ENCODE peak calls at places on chromosomes 4 and X, in ten cellular contexts. One of them, this sample, is unnamed.

GRCh38 chr4:101279377-101279871 is 67.9 kb downstream of the PPP3CA start:
- DNase-seq in cardiac fibroblast: peak
- DNase-seq in adrenal gland: peak
- DNase-seq in dorsolateral prefrontal cortex: peak
- DNase-seq in Peyer's patch: no peak
- DNase-seq in mesothelial cell of epicardium: no peak
- DNase-seq in CD8-positive, alpha-beta T cell: no peak
- DNase-seq in kidney epithelial cell: no peak
- DNase-seq in fibroblast of the aortic adventitia: peak
- DNase-seq in tibial artery: peak
- DNase-seq in this sample: no peak

GRCh38 chr4:186300659-186301377 is 34.8 kb downstream of the F11 start:
- DNase-seq in adrenal gland: no peak
- DNase-seq in tibial artery: no peak
- DNase-seq in cardiac fibroblast: no peak
- DNase-seq in fibroblast of the aortic adventitia: no peak
- DNase-seq in kidney epithelial cell: no peak
- DNase-seq in Peyer's patch: no peak
- DNase-seq in mesothelial cell of epicardium: no peak
- DNase-seq in dorsolateral prefrontal cortex: no peak
- DNase-seq in CD8-positive, alpha-beta T cell: no peak
- DNase-seq in this sample: no peak

GRCh38 chrX:19776753-19777152 is 110.6 kb downstream of the SH3KBP1 start:
- DNase-seq in dorsolateral prefrontal cortex: no peak
- DNase-seq in CD8-positive, alpha-beta T cell: no peak
- DNase-seq in Peyer's patch: peak
- DNase-seq in fibroblast of the aortic adventitia: no peak
- DNase-seq in tibial artery: no peak
- DNase-seq in adrenal gland: no peak
- DNase-seq in kidney epithelial cell: no peak
- DNase-seq in mesothelial cell of epicardium: no peak
- DNase-seq in cardiac fibroblast: no peak
- DNase-seq in this sample: no peak

GRCh38 chr4:108396900-108397299 is 223.5 kb upstream of the RPL34 start:
- DNase-seq in Peyer's patch: no peak
- DNase-seq in tibial artery: no peak
- DNase-seq in CD8-positive, alpha-beta T cell: no peak
- DNase-seq in dorsolateral prefrontal cortex: no peak
- DNase-seq in cardiac fibroblast: no peak
- DNase-seq in kidney epithelial cell: no peak
- DNase-seq in fibroblast of the aortic adventitia: no peak
- DNase-seq in mesothelial cell of epicardium: no peak
- DNase-seq in adrenal gland: no peak
- DNase-seq in this sample: no peak

GRCh38 chr4:71732066-71732465 is 51.8 kb downstream of the GC start:
- DNase-seq in adrenal gland: no peak
- DNase-seq in kidney epithelial cell: peak
- DNase-seq in mesothelial cell of epicardium: no peak
- DNase-seq in dorsolateral prefrontal cortex: no peak
- DNase-seq in Peyer's patch: no peak
- DNase-seq in fibroblast of the aortic adventitia: no peak
- DNase-seq in cardiac fibroblast: no peak
- DNase-seq in tibial artery: no peak
- DNase-seq in CD8-positive, alpha-beta T cell: no peak
- DNase-seq in this sample: no peak

GRCh38 chrX:25646156-25646555 is 492.0 kb upstream of the MAGEB18 start:
- DNase-seq in kidney epithelial cell: no peak
- DNase-seq in adrenal gland: no peak
- DNase-seq in CD8-positive, alpha-beta T cell: no peak
- DNase-seq in cardiac fibroblast: no peak
- DNase-seq in Peyer's patch: no peak
- DNase-seq in mesothelial cell of epicardium: no peak
- DNase-seq in dorsolateral prefrontal cortex: no peak
- DNase-seq in tibial artery: no peak
- DNase-seq in fibroblast of the aortic adventitia: no peak
- DNase-seq in this sample: no peak

GRCh38 chr4:110208419-110208818 is 10.0 kb upstream of the ELOVL6 start:
- DNase-seq in mesothelial cell of epicardium: no peak
- DNase-seq in adrenal gland: no peak
- DNase-seq in cardiac fibroblast: no peak
- DNase-seq in Peyer's patch: no peak
- DNase-seq in tibial artery: no peak
- DNase-seq in CD8-positive, alpha-beta T cell: no peak
- DNase-seq in dorsolateral prefrontal cortex: no peak
- DNase-seq in kidney epithelial cell: no peak
- DNase-seq in fibroblast of the aortic adventitia: no peak
- DNase-seq in this sample: no peak

GRCh38 chr4:24743931-24744330 is 51.4 kb upstream of the SOD3 start:
- DNase-seq in cardiac fibroblast: no peak
- DNase-seq in mesothelial cell of epicardium: no peak
- DNase-seq in kidney epithelial cell: no peak
- DNase-seq in tibial artery: no peak
- DNase-seq in CD8-positive, alpha-beta T cell: no peak
- DNase-seq in Peyer's patch: no peak
- DNase-seq in adrenal gland: no peak
- DNase-seq in dorsolateral prefrontal cortex: no peak
- DNase-seq in fibroblast of the aortic adventitia: no peak
- DNase-seq in this sample: no peak

GRCh38 chr4:122716825-122717448 is 15.6 kb upstream of the BBS12 start:
- DNase-seq in Peyer's patch: peak
- DNase-seq in adrenal gland: peak
- DNase-seq in cardiac fibroblast: peak
- DNase-seq in CD8-positive, alpha-beta T cell: peak
- DNase-seq in dorsolateral prefrontal cortex: peak
- DNase-seq in tibial artery: peak
- DNase-seq in fibroblast of the aortic adventitia: peak
- DNase-seq in mesothelial cell of epicardium: no peak
- DNase-seq in kidney epithelial cell: no peak
- DNase-seq in this sample: peak

GRCh38 chrX:110212299-110212698 is 105.6 kb downstream of the AMMECR1 start:
- DNase-seq in CD8-positive, alpha-beta T cell: no peak
- DNase-seq in fibroblast of the aortic adventitia: no peak
- DNase-seq in Peyer's patch: no peak
- DNase-seq in mesothelial cell of epicardium: no peak
- DNase-seq in adrenal gland: no peak
- DNase-seq in kidney epithelial cell: no peak
- DNase-seq in tibial artery: no peak
- DNase-seq in cardiac fibroblast: no peak
- DNase-seq in dorsolateral prefrontal cortex: no peak
- DNase-seq in this sample: no peak

GRCh38 chr4:156312261-156312847 is 358.7 kb upstream of the CTSO start:
- DNase-seq in Peyer's patch: no peak
- DNase-seq in CD8-positive, alpha-beta T cell: no peak
- DNase-seq in dorsolateral prefrontal cortex: no peak
- DNase-seq in adrenal gland: no peak
- DNase-seq in kidney epithelial cell: no peak
- DNase-seq in mesothelial cell of epicardium: no peak
- DNase-seq in fibroblast of the aortic adventitia: no peak
- DNase-seq in tibial artery: no peak
- DNase-seq in cardiac fibroblast: no peak
- DNase-seq in this sample: no peak

GRCh38 chr4:170025523-170026252 is 507 bp downstream of the MFAP3L start:
- DNase-seq in adrenal gland: no peak
- DNase-seq in tibial artery: no peak
- DNase-seq in CD8-positive, alpha-beta T cell: peak
- DNase-seq in cardiac fibroblast: peak
- DNase-seq in kidney epithelial cell: no peak
- DNase-seq in fibroblast of the aortic adventitia: peak
- DNase-seq in Peyer's patch: peak
- DNase-seq in dorsolateral prefrontal cortex: peak
- DNase-seq in mesothelial cell of epicardium: no peak
- DNase-seq in this sample: no peak

GRCh38 chrX:148811236-148811635 is 310.8 kb downstream of the AFF2 start:
- DNase-seq in CD8-positive, alpha-beta T cell: no peak
- DNase-seq in mesothelial cell of epicardium: no peak
- DNase-seq in dorsolateral prefrontal cortex: no peak
- DNase-seq in Peyer's patch: no peak
- DNase-seq in cardiac fibroblast: peak
- DNase-seq in adrenal gland: no peak
- DNase-seq in fibroblast of the aortic adventitia: peak
- DNase-seq in kidney epithelial cell: no peak
- DNase-seq in tibial artery: no peak
- DNase-seq in this sample: no peak

GRCh38 chrX:148804579-148804978 is 304.2 kb downstream of the AFF2 start:
- DNase-seq in kidney epithelial cell: no peak
- DNase-seq in CD8-positive, alpha-beta T cell: no peak
- DNase-seq in fibroblast of the aortic adventitia: peak
- DNase-seq in Peyer's patch: no peak
- DNase-seq in cardiac fibroblast: peak
- DNase-seq in tibial artery: no peak
- DNase-seq in dorsolateral prefrontal cortex: no peak
- DNase-seq in adrenal gland: no peak
- DNase-seq in mesothelial cell of epicardium: no peak
- DNase-seq in this sample: no peak

GRCh38 chrX:148808825-148809224 is 308.4 kb downstream of the AFF2 start:
- DNase-seq in cardiac fibroblast: no peak
- DNase-seq in mesothelial cell of epicardium: no peak
- DNase-seq in adrenal gland: no peak
- DNase-seq in kidney epithelial cell: no peak
- DNase-seq in tibial artery: no peak
- DNase-seq in CD8-positive, alpha-beta T cell: no peak
- DNase-seq in dorsolateral prefrontal cortex: no peak
- DNase-seq in Peyer's patch: no peak
- DNase-seq in fibroblast of the aortic adventitia: no peak
- DNase-seq in this sample: no peak

DNA sequence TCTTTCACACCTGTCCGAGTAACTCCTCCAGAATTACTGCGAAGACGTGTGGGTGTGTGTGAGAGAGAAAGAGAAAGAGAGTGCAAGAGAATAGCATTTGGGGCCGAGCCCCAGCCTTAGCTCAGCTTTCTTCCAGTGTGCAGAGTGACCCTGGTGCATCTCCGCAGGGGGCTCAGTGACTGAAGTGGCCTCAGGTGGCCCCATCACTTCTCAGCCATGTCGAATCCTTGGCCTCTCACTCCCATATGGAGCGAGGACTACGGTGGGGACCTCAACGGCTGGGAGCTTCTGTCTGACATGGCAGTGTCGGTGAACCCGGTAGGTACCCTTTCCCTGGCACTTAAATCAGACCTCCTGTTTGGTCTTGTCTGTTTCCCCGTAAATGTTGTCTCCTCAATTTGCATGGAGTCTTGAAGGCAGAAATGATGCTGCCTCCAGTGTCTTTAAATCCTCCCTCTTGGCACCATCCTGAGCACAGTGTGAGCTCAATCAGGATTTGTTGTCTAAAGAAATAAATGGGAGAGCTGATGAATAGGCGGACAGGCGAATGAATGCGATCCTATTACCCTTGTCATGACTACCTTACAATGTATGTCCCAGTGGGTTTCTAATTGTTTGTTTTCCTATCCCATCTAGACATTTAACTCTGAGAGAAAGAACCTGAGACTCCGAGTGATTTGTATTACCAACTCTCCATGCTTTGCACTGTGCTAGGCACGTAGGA is 305.9 kb downstream of the AFF2 start:
- DNase-seq in fibroblast of the aortic adventitia: no peak
- DNase-seq in cardiac fibroblast: no peak
- DNase-seq in tibial artery: no peak
- DNase-seq in Peyer's patch: no peak
- DNase-seq in CD8-positive, alpha-beta T cell: no peak
- DNase-seq in adrenal gland: no peak
- DNase-seq in dorsolateral prefrontal cortex: no peak
- DNase-seq in kidney epithelial cell: no peak
- DNase-seq in mesothelial cell of epicardium: no peak
- DNase-seq in this sample: no peak
- TF ChIP-seq CTCF in fibroblast of the aortic adventitia: no peak
- TF ChIP-seq CTCF in cardiac fibroblast: no peak
- TF ChIP-seq CTCF in tibial artery: no peak
- TF ChIP-seq CTCF in Peyer's patch: no peak
- TF ChIP-seq CTCF in CD8-positive, alpha-beta T cell: no peak
- TF ChIP-seq CTCF in adrenal gland: no peak
- TF ChIP-seq CTCF in dorsolateral prefrontal cortex: no peak
- TF ChIP-seq CTCF in kidney epithelial cell: no peak
- TF ChIP-seq CTCF in mesothelial cell of epicardium: no peak
- TF ChIP-seq CTCF in this sample: no peak

DNA sequence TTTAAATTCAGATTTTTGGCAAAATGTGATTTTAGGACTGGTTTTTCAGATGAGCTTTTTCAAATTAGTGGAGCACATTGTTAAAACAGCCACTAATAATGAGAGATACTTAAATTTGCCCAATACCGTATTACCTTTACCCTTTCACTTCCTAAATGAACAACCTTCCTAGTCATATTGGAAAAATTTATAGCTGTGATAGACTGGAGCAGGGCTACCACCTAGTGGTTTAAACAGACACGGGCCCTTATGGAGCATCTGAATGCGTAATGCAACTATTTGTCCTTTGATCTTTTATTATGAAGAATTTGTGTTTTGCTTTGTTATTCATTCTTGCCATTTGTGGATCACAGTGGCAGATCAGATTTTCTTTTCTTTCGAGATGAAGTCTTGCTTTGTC is 72.7 kb downstream of the KDM6A start:
- DNase-seq in mesothelial cell of epicardium: no peak
- DNase-seq in adrenal gland: no peak
- DNase-seq in kidney epithelial cell: no peak
- DNase-seq in tibial artery: no peak
- DNase-seq in fibroblast of the aortic adventitia: no peak
- DNase-seq in Peyer's patch: no peak
- DNase-seq in dorsolateral prefrontal cortex: no peak
- DNase-seq in cardiac fibroblast: peak
- DNase-seq in CD8-positive, alpha-beta T cell: no peak
- DNase-seq in this sample: no peak
- TF ChIP-seq CTCF in mesothelial cell of epicardium: no peak
- TF ChIP-seq CTCF in adrenal gland: peak
- TF ChIP-seq CTCF in kidney epithelial cell: no peak
- TF ChIP-seq CTCF in tibial artery: no peak
- TF ChIP-seq CTCF in fibroblast of the aortic adventitia: no peak
- TF ChIP-seq CTCF in Peyer's patch: no peak
- TF ChIP-seq CTCF in dorsolateral prefrontal cortex: no peak
- TF ChIP-seq CTCF in cardiac fibroblast: peak
- TF ChIP-seq CTCF in CD8-positive, alpha-beta T cell: no peak
- TF ChIP-seq CTCF in this sample: no peak

DNA sequence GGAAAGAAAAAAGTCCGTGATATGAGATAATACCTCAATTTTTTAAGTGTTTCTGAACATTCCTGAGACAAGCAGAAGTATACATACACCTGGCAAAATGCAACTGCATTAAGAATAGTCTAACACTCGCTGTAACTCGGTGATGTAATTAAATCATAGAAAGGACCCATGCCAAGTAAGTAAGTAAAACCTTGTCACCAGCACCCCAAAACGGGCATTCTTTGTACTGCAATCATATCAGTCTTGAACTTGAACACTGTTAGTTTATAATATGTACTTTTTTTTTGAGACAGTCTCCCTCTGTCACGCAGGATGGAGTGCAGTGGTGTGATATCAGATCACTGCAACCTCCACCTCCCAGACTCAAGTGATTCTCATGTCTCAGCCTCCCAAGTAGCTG is 47.4 kb downstream of the SMIM14 start:
- DNase-seq in CD8-positive, alpha-beta T cell: no peak
- DNase-seq in mesothelial cell of epicardium: no peak
- DNase-seq in fibroblast of the aortic adventitia: peak
- DNase-seq in dorsolateral prefrontal cortex: no peak
- DNase-seq in kidney epithelial cell: no peak
- DNase-seq in tibial artery: no peak
- DNase-seq in Peyer's patch: peak
- DNase-seq in cardiac fibroblast: peak
- DNase-seq in adrenal gland: no peak
- DNase-seq in this sample: no peak
- TF ChIP-seq CTCF in CD8-positive, alpha-beta T cell: no peak
- TF ChIP-seq CTCF in mesothelial cell of epicardium: no peak
- TF ChIP-seq CTCF in fibroblast of the aortic adventitia: peak
- TF ChIP-seq CTCF in dorsolateral prefrontal cortex: no peak
- TF ChIP-seq CTCF in kidney epithelial cell: no peak
- TF ChIP-seq CTCF in tibial artery: no peak
- TF ChIP-seq CTCF in Peyer's patch: no peak
- TF ChIP-seq CTCF in cardiac fibroblast: no peak
- TF ChIP-seq CTCF in adrenal gland: no peak
- TF ChIP-seq CTCF in this sample: no peak

GRCh38 chr4:188262464-188262863 is 123.2 kb downstream of the TRIML1 start:
- DNase-seq in CD8-positive, alpha-beta T cell: no peak
- DNase-seq in mesothelial cell of epicardium: no peak
- DNase-seq in Peyer's patch: no peak
- DNase-seq in cardiac fibroblast: peak
- DNase-seq in fibroblast of the aortic adventitia: no peak
- DNase-seq in tibial artery: no peak
- DNase-seq in kidney epithelial cell: peak
- DNase-seq in adrenal gland: no peak
- DNase-seq in dorsolateral prefrontal cortex: no peak
- DNase-seq in this sample: no peak
- TF ChIP-seq CTCF in CD8-positive, alpha-beta T cell: no peak
- TF ChIP-seq CTCF in mesothelial cell of epicardium: no peak
- TF ChIP-seq CTCF in Peyer's patch: no peak
- TF ChIP-seq CTCF in cardiac fibroblast: no peak
- TF ChIP-seq CTCF in fibroblast of the aortic adventitia: no peak
- TF ChIP-seq CTCF in tibial artery: no peak
- TF ChIP-seq CTCF in kidney epithelial cell: no peak
- TF ChIP-seq CTCF in adrenal gland: no peak
- TF ChIP-seq CTCF in dorsolateral prefrontal cortex: no peak
- TF ChIP-seq CTCF in this sample: no peak

This sample was measured in omental fat pad.